ENCODE peak calls at places on chromosomes 12 and 14, in nine cellular contexts. L is gastrocnemius medialis, W is adrenal gland, F is sigmoid colon, K is upper lobe of left lung, O is testis, Q is HepG2, R is stomach, G is ovary. A is an unnamed sample.

GRCh38 chr12:65269603-65270002 is 8.9 kb upstream of the MSRB3 start:
- DNase-seq in L (no peak), W (no peak), F (no peak), K (no peak), O (no peak), Q (no peak), R (no peak), G (no peak), A (no peak)

GRCh38 chr12:54983536-54984102 is 943 bp downstream of the TESPA1 start:
- DNase-seq in L (no peak), W (no peak), F (no peak), K (no peak), O (no peak), Q (no peak), R (no peak), G (no peak), A (no peak)

GRCh38 chr12:53532026-53532425 is 24.7 kb upstream of the NPFF start:
- DNase-seq in L (no peak), W (peak; percentile 48), F (no peak), K (no peak), O (no peak), Q (no peak), R (no peak), G (no peak), A (no peak)

GRCh38 chr12:24069532-24070395 is 120.3 kb upstream of the SOX5 start:
- DNase-seq in L (no peak), W (no peak), F (no peak), K (no peak), O (peak; percentile 21), Q (peak; percentile 98), R (no peak), G (no peak), A (no peak)

GRCh38 chr14:89025581-89026236 is 201.3 kb downstream of the TTC8 start:
- DNase-seq in L (peak; percentile 15), W (peak; percentile 51), F (no peak), K (no peak), O (no peak), Q (no peak), R (no peak), G (no peak), A (peak; percentile 86)

GRCh38 chr14:78985668-78986073 is 815.5 kb downstream of the NRXN3 start:
- DNase-seq in L (no peak), W (no peak), F (no peak), K (no peak), O (no peak), Q (no peak), R (no peak), G (no peak), A (no peak)

GRCh38 chr12:105843989-105844768 is 294.6 kb downstream of the NUAK1 start:
- DNase-seq in L (peak; percentile 64), W (no peak), F (peak; percentile 65), K (no peak), O (no peak), Q (no peak), R (no peak), G (no peak), A (peak; percentile 74)

GRCh38 chr12:56119361-56119796 is 1.3 kb downstream of the ZC3H10 start:
- DNase-seq in L (peak; percentile 90), W (peak; percentile 93), F (peak; percentile 94), K (peak; percentile 84), O (peak; percentile 81), Q (peak; percentile 95), R (peak; percentile 63), G (peak; percentile 77), A (no peak)

GRCh38 chr14:104967414-104968152 is 10.6 kb downstream of the AHNAK2 start:
- DNase-seq in L (peak; percentile 37), W (no peak), F (peak; percentile 86), K (peak; percentile 81), O (no peak), Q (no peak), R (peak; percentile 64), G (peak; percentile 56), A (no peak)

GRCh38 chr14:34496679-34497513 is 34.9 kb upstream of the SPTSSA start:
- DNase-seq in L (peak; percentile 88), W (peak; percentile 95), F (peak; percentile 97), K (peak; percentile 57), O (peak; percentile 64), Q (peak; percentile 99), R (peak; percentile 41), G (peak; percentile 89), A (peak; percentile 96)
- TF ChIP-seq CTCF in L (no peak), W (no peak), F (no peak), K (no peak), O (no peak), Q (peak; percentile 80), R (no peak), G (peak; percentile 14), A (peak; percentile 34)

GRCh38 chr14:98571104-98571503 is 700.9 kb downstream of the BCL11B start:
- DNase-seq in L (no peak), W (no peak), F (no peak), K (no peak), O (no peak), Q (no peak), R (no peak), G (no peak), A (no peak)
- H3K4me1 ChIP-seq in L (no peaks in the 10 kb centered on the region), W (no peaks in the 10 kb centered on the region), F (no peaks in the 10 kb centered on the region), K (no peaks in the 10 kb centered on the region), O (no peaks in the 10 kb centered on the region), Q (no peaks in the 10 kb centered on the region), R (no peaks in the 10 kb centered on the region), G (no peaks in the 10 kb centered on the region), A (no peaks in the 10 kb centered on the region)

DNA sequence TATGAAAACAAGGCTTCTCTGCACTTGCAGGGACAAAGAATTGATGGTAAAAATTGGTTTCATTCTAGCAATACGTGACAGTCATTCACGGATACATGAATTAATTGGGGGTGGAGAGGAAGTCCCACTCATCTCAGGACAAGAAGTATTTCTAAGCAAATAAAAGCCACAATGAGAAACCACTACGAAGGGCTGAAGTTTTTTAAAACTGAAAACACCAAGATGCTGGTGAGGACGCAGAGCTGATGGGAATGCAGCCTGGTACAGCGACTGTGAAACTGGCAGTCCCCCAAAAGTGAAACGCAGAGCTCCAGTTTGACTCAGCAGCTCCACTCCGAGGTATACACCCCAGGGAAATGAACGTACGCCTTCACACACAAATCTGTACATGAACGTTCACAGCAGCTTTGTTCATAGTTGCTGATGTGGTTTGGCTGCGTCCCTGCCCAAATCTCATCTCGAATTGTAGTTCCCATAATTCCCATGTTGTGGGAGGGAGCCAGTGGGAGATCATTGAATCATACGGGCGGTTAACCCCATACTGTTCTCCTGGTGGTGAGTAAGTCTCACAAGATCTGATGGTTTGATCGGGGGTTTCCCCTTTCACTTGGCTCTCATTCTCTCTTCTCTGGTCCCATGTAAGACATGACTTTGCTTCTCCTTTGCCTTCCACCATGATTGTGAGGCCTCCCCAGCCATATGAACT is 89.0 kb downstream of the SCARB1 start:
- DNase-seq in L (peak; percentile 58), W (peak; percentile 85), F (peak; percentile 84), K (no peak), O (no peak), Q (no peak), R (no peak), G (peak; percentile 68), A (no peak)
- TF ChIP-seq POLR2A in L (no peak), W (peak; percentile 54), F (no peak), K (no peak), O (no peak), Q (no peak), R (no peak), G (no peak), A (no peak)

DNA sequence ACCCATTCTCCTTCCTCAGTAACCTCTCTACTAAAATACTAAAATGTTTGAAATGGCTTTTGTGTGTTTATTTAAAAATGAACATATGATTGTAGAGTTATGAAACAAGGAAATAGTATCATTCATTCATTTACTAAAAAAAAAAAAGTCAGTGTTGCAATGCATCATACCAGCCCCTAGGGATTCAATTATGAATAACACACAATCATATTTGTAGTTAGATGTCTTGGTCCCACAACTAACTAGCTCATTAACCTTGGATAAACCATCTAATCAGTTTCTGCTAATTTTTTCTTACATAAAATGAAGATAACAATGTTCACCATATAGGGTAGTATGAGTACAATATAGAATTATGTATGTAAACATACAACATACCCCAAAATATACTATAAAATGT is 183.2 kb downstream of the GRIN2B start:
- DNase-seq in L (no peak), W (no peak), F (no peak), K (no peak), O (no peak), Q (no peak), R (no peak), G (no peak), A (no peak)
- TF ChIP-seq CTCF in L (no peak), W (no peak), F (no peak), K (no peak), O (no peak), Q (no peak), R (no peak), G (no peak), A (no peak)

DNA sequence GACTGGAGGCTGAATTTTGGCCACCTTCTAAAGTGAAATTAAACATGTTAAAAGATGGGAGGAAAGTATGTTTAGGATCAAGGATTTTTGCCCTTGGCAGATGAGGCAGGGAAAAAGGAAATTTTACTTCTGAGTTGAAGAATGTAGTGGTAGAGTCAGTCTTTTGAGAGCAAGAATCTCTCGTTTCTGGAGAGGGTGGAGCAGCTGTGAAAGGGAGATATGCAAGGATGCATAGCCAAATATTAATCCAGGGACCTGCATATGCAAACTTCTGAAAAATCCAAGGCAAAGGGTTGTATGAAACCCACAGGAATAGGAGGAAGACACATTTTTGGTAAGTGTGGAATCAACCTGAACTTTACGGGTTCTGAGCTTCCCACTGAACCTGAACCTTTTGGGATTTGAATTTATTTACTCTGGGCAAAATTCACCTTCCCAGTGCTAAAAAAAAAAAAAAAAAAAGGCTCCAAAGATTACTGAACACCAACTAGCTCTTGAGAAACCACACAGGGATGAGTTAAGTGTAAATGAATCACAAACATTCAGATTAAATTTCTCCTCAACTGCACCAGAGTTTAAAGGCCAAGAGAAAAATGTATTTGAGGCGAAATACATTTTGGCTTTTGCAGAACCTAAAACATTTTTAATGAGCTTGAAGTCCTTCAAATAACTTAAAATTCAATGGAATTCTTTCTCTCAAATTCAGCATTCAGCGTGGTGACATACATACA is 187.1 kb upstream of the CDKN3 start:
- DNase-seq in L (no peak), W (no peak), F (no peak), K (no peak), O (no peak), Q (no peak), R (no peak), G (no peak), A (no peak)
- H3K4me1 ChIP-seq in L (no peaks in the 10 kb centered on the region), W (no peaks in the 10 kb centered on the region), F (peaks cover 11% of the 10 kb centered on the region), K (no peaks in the 10 kb centered on the region), O (no peaks in the 10 kb centered on the region), Q (peaks cover 30% of the 10 kb centered on the region), R (no peaks in the 10 kb centered on the region), G (no peaks in the 10 kb centered on the region), A (no peaks in the 10 kb centered on the region)

GRCh38 chr14:97116546-97116945 is 319.4 kb downstream of the VRK1 start:
- DNase-seq in L (no peak), W (peak; percentile 18), F (no peak), K (no peak), O (no peak), Q (no peak), R (no peak), G (no peak), A (no peak)
- TF ChIP-seq POLR2A in L (no peak), W (no peak), F (no peak), K (no peak), O (no peak), Q (no peak), R (no peak), G (no peak), A (no peak)

GRCh38 chr12:99137124-99137845 is 492.2 kb downstream of the APAF1 start:
- DNase-seq in L (no peak), W (no peak), F (no peak), K (no peak), O (no peak), Q (no peak), R (no peak), G (no peak), A (no peak)
- TF ChIP-seq CTCF in L (no peak), W (no peak), F (no peak), K (no peak), O (no peak), Q (no peak), R (no peak), G (no peak), A (no peak)